ENCODE peak calls at places on chromosomes 3 and 15, in five cellular contexts. One of them, this sample, is unnamed.
A peak's percentile ranks its signal among the peaks of the same experiment; 100 is the strongest.

GRCh38 chr15:40270246-40270995 is 12.4 kb downstream of the ANKRD63 start:
- DNase-seq in activated T-helper 9 cell treated with anti-CD3 and anti-CD28 coated beads, Interleukin-2, amount 50 U/mL, for 16 hours: no peak
- DNase-seq in iPS DF 6.9: no peak
- DNase-seq in right cardiac atrium: no peak
- DNase-seq in activated naive CD8-positive, alpha-beta T cell treated with anti-CD3 and anti-CD28 coated beads, Interleukin-2, amount 50 U/mL, for 24 hours: no peak
- DNase-seq in this sample: no peak

GRCh38 chr3:55964491-55964980 is 477.4 kb upstream of the WNT5A start:
- DNase-seq in activated T-helper 9 cell treated with anti-CD3 and anti-CD28 coated beads, Interleukin-2, amount 50 U/mL, for 16 hours: no peak
- DNase-seq in iPS DF 6.9: no peak
- DNase-seq in right cardiac atrium: no peak
- DNase-seq in activated naive CD8-positive, alpha-beta T cell treated with anti-CD3 and anti-CD28 coated beads, Interleukin-2, amount 50 U/mL, for 24 hours: no peak
- DNase-seq in this sample: no peak

GRCh38 chr3:107641572-107642307 is 119.0 kb downstream of the BBX start:
- DNase-seq in activated T-helper 9 cell treated with anti-CD3 and anti-CD28 coated beads, Interleukin-2, amount 50 U/mL, for 16 hours: no peak
- DNase-seq in iPS DF 6.9: no peak
- DNase-seq in right cardiac atrium: no peak
- DNase-seq in activated naive CD8-positive, alpha-beta T cell treated with anti-CD3 and anti-CD28 coated beads, Interleukin-2, amount 50 U/mL, for 24 hours: no peak
- DNase-seq in this sample: no peak

GRCh38 chr3:138329127-138329983 is at the start of gene NME9:
- DNase-seq in activated T-helper 9 cell treated with anti-CD3 and anti-CD28 coated beads, Interleukin-2, amount 50 U/mL, for 16 hours: peak; percentile 82
- DNase-seq in iPS DF 6.9: peak; percentile 94
- DNase-seq in right cardiac atrium: peak; percentile 95
- DNase-seq in activated naive CD8-positive, alpha-beta T cell treated with anti-CD3 and anti-CD28 coated beads, Interleukin-2, amount 50 U/mL, for 24 hours: peak; percentile 87
- DNase-seq in this sample: peak; percentile 87

GRCh38 chr3:78788839-78789238 is 979.0 kb downstream of the ROBO1 start:
- DNase-seq in activated T-helper 9 cell treated with anti-CD3 and anti-CD28 coated beads, Interleukin-2, amount 50 U/mL, for 16 hours: no peak
- DNase-seq in iPS DF 6.9: no peak
- DNase-seq in right cardiac atrium: no peak
- DNase-seq in activated naive CD8-positive, alpha-beta T cell treated with anti-CD3 and anti-CD28 coated beads, Interleukin-2, amount 50 U/mL, for 24 hours: no peak
- DNase-seq in this sample: no peak

GRCh38 chr3:97957617-97958311 is 14.5 kb downstream of the RIOX2 start:
- DNase-seq in activated T-helper 9 cell treated with anti-CD3 and anti-CD28 coated beads, Interleukin-2, amount 50 U/mL, for 16 hours: no peak
- DNase-seq in iPS DF 6.9: no peak
- DNase-seq in right cardiac atrium: no peak
- DNase-seq in activated naive CD8-positive, alpha-beta T cell treated with anti-CD3 and anti-CD28 coated beads, Interleukin-2, amount 50 U/mL, for 24 hours: no peak
- DNase-seq in this sample: no peak

GRCh38 chr15:43215961-43216360 is 4.9 kb downstream of the EPB42 start:
- DNase-seq in activated T-helper 9 cell treated with anti-CD3 and anti-CD28 coated beads, Interleukin-2, amount 50 U/mL, for 16 hours: no peak
- DNase-seq in iPS DF 6.9: no peak
- DNase-seq in right cardiac atrium: no peak
- DNase-seq in activated naive CD8-positive, alpha-beta T cell treated with anti-CD3 and anti-CD28 coated beads, Interleukin-2, amount 50 U/mL, for 24 hours: no peak
- DNase-seq in this sample: no peak

GRCh38 chr3:25781145-25781757 is 2.0 kb downstream of the NGLY1 start:
- DNase-seq in activated T-helper 9 cell treated with anti-CD3 and anti-CD28 coated beads, Interleukin-2, amount 50 U/mL, for 16 hours: no peak
- DNase-seq in iPS DF 6.9: no peak
- DNase-seq in right cardiac atrium: no peak
- DNase-seq in activated naive CD8-positive, alpha-beta T cell treated with anti-CD3 and anti-CD28 coated beads, Interleukin-2, amount 50 U/mL, for 24 hours: no peak
- DNase-seq in this sample: no peak

GRCh38 chr3:171157286-171157685 is 130.8 kb upstream of the SLC2A2 start:
- DNase-seq in activated T-helper 9 cell treated with anti-CD3 and anti-CD28 coated beads, Interleukin-2, amount 50 U/mL, for 16 hours: no peak
- DNase-seq in iPS DF 6.9: no peak
- DNase-seq in right cardiac atrium: peak; percentile 73
- DNase-seq in activated naive CD8-positive, alpha-beta T cell treated with anti-CD3 and anti-CD28 coated beads, Interleukin-2, amount 50 U/mL, for 24 hours: no peak
- DNase-seq in this sample: no peak

GRCh38 chr3:126927405-126927750 is 55.5 kb upstream of the PLXNA1 start:
- DNase-seq in activated T-helper 9 cell treated with anti-CD3 and anti-CD28 coated beads, Interleukin-2, amount 50 U/mL, for 16 hours: no peak
- DNase-seq in iPS DF 6.9: no peak
- DNase-seq in right cardiac atrium: no peak
- DNase-seq in activated naive CD8-positive, alpha-beta T cell treated with anti-CD3 and anti-CD28 coated beads, Interleukin-2, amount 50 U/mL, for 24 hours: no peak
- DNase-seq in this sample: no peak

GRCh38 chr3:185327052-185327451 is 35.9 kb upstream of the MAP3K13 start:
- DNase-seq in activated T-helper 9 cell treated with anti-CD3 and anti-CD28 coated beads, Interleukin-2, amount 50 U/mL, for 16 hours: no peak
- DNase-seq in iPS DF 6.9: no peak
- DNase-seq in right cardiac atrium: no peak
- DNase-seq in activated naive CD8-positive, alpha-beta T cell treated with anti-CD3 and anti-CD28 coated beads, Interleukin-2, amount 50 U/mL, for 24 hours: no peak
- DNase-seq in this sample: no peak

GRCh38 chr3:16506884-16507409 is 6.6 kb downstream of the RFTN1 start:
- DNase-seq in activated T-helper 9 cell treated with anti-CD3 and anti-CD28 coated beads, Interleukin-2, amount 50 U/mL, for 16 hours: no peak
- DNase-seq in iPS DF 6.9: no peak
- DNase-seq in right cardiac atrium: no peak
- DNase-seq in activated naive CD8-positive, alpha-beta T cell treated with anti-CD3 and anti-CD28 coated beads, Interleukin-2, amount 50 U/mL, for 24 hours: no peak
- DNase-seq in this sample: no peak

GRCh38 chr3:16456784-16457415 is 56.6 kb downstream of the RFTN1 start:
- DNase-seq in activated T-helper 9 cell treated with anti-CD3 and anti-CD28 coated beads, Interleukin-2, amount 50 U/mL, for 16 hours: no peak
- DNase-seq in iPS DF 6.9: no peak
- DNase-seq in right cardiac atrium: no peak
- DNase-seq in activated naive CD8-positive, alpha-beta T cell treated with anti-CD3 and anti-CD28 coated beads, Interleukin-2, amount 50 U/mL, for 24 hours: no peak
- DNase-seq in this sample: no peak

GRCh38 chr3:142663865-142664264 is 60.0 kb upstream of the TRPC1 start:
- DNase-seq in activated T-helper 9 cell treated with anti-CD3 and anti-CD28 coated beads, Interleukin-2, amount 50 U/mL, for 16 hours: no peak
- DNase-seq in iPS DF 6.9: no peak
- DNase-seq in right cardiac atrium: no peak
- DNase-seq in activated naive CD8-positive, alpha-beta T cell treated with anti-CD3 and anti-CD28 coated beads, Interleukin-2, amount 50 U/mL, for 24 hours: no peak
- DNase-seq in this sample: no peak

GRCh38 chr3:129623447-129624118 is 17.1 kb upstream of the PLXND1 start:
- DNase-seq in activated T-helper 9 cell treated with anti-CD3 and anti-CD28 coated beads, Interleukin-2, amount 50 U/mL, for 16 hours: no peak
- DNase-seq in iPS DF 6.9: no peak
- DNase-seq in right cardiac atrium: peak; percentile 92
- DNase-seq in activated naive CD8-positive, alpha-beta T cell treated with anti-CD3 and anti-CD28 coated beads, Interleukin-2, amount 50 U/mL, for 24 hours: no peak
- DNase-seq in this sample: no peak

GRCh38 chr15:83250766-83251165 is 33.7 kb downstream of the BNC1 start:
- DNase-seq in activated T-helper 9 cell treated with anti-CD3 and anti-CD28 coated beads, Interleukin-2, amount 50 U/mL, for 16 hours: no peak
- DNase-seq in iPS DF 6.9: no peak
- DNase-seq in right cardiac atrium: no peak
- DNase-seq in activated naive CD8-positive, alpha-beta T cell treated with anti-CD3 and anti-CD28 coated beads, Interleukin-2, amount 50 U/mL, for 24 hours: no peak
- DNase-seq in this sample: no peak

GRCh38 chr15:75366163-75366562 is 2.2 kb downstream of the MAN2C1 start:
- DNase-seq in activated T-helper 9 cell treated with anti-CD3 and anti-CD28 coated beads, Interleukin-2, amount 50 U/mL, for 16 hours: no peak
- DNase-seq in iPS DF 6.9: no peak
- DNase-seq in right cardiac atrium: no peak
- DNase-seq in activated naive CD8-positive, alpha-beta T cell treated with anti-CD3 and anti-CD28 coated beads, Interleukin-2, amount 50 U/mL, for 24 hours: no peak
- DNase-seq in this sample: no peak

GRCh38 chr3:74353039-74353438 is 261.4 kb downstream of the CNTN3 start:
- DNase-seq in activated T-helper 9 cell treated with anti-CD3 and anti-CD28 coated beads, Interleukin-2, amount 50 U/mL, for 16 hours: no peak
- DNase-seq in iPS DF 6.9: peak; percentile 1
- DNase-seq in right cardiac atrium: no peak
- DNase-seq in activated naive CD8-positive, alpha-beta T cell treated with anti-CD3 and anti-CD28 coated beads, Interleukin-2, amount 50 U/mL, for 24 hours: no peak
- DNase-seq in this sample: no peak

GRCh38 chr3:52843881-52844280 is 9.1 kb upstream of the MUSTN1 start:
- DNase-seq in activated T-helper 9 cell treated with anti-CD3 and anti-CD28 coated beads, Interleukin-2, amount 50 U/mL, for 16 hours: no peak
- DNase-seq in iPS DF 6.9: no peak
- DNase-seq in right cardiac atrium: peak; percentile 36
- DNase-seq in activated naive CD8-positive, alpha-beta T cell treated with anti-CD3 and anti-CD28 coated beads, Interleukin-2, amount 50 U/mL, for 24 hours: no peak
- DNase-seq in this sample: no peak

GRCh38 chr3:51937611-51938450 is 3.9 kb downstream of the RRP9 start:
- DNase-seq in activated T-helper 9 cell treated with anti-CD3 and anti-CD28 coated beads, Interleukin-2, amount 50 U/mL, for 16 hours: no peak
- DNase-seq in iPS DF 6.9: no peak
- DNase-seq in right cardiac atrium: no peak
- DNase-seq in activated naive CD8-positive, alpha-beta T cell treated with anti-CD3 and anti-CD28 coated beads, Interleukin-2, amount 50 U/mL, for 24 hours: no peak
- DNase-seq in this sample: no peak

This sample was measured in HCT116.